ENCODE peak calls at places on chromosomes 16 and 17, in eight cellular contexts. U is aorta; V is ovary; L is upper lobe of left lung; P is CD4-positive, alpha-beta memory T cell; M is astrocyte; A is MM.1S; N is upper lobe of right lung. X is an unnamed sample.

GRCh38 chr17:64499805-64500486 is 3.1 kb upstream of the POLG2 start:
- DNase-seq in P (peak; percentile 25), L (no peak), A (no peak), M (peak; percentile 47), U (no peak), V (no peak), N (no peak), X (no peak)

GRCh38 chr16:89921699-89922476 is 1.3 kb upstream of the TUBB3 start:
- DNase-seq in L (peak; percentile 75), N (peak; percentile 80), V (peak; percentile 65), U (peak; percentile 96), A (no peak), P (no peak), M (peak; percentile 91), X (peak; percentile 98)

GRCh38 chr17:38748329-38749221 is at the start of gene PCGF2:
- DNase-seq in V (peak; percentile 96), N (peak; percentile 94), U (peak; percentile 98), P (no peak), A (no peak), L (peak; percentile 91), M (peak; percentile 78), X (peak; percentile 94)

GRCh38 chr16:29770250-29770929 is 7.7 kb upstream of the ZG16 start:
- DNase-seq in V (no peak), L (no peak), P (no peak), U (no peak), N (no peak), M (no peak), A (no peak), X (no peak)

GRCh38 chr16:85058909-85059308 is 31.3 kb downstream of the KIAA0513 start:
- DNase-seq in P (no peak), N (no peak), L (no peak), A (no peak), M (no peak), U (no peak), V (no peak), X (no peak)

GRCh38 chr17:45425125-45425983 is 7.3 kb downstream of the ARHGAP27 start:
- DNase-seq in U (peak; percentile 63), N (peak; percentile 91), M (peak; percentile 35), L (peak; percentile 90), A (no peak), V (no peak), P (no peak), X (peak; percentile 92)

GRCh38 chr17:80453980-80454556 is 22.3 kb downstream of the NPTX1 start:
- DNase-seq in L (no peak), A (no peak), N (no peak), M (no peak), V (no peak), U (no peak), P (no peak), X (no peak)

GRCh38 chr16:1458336-1458976 is 14.1 kb upstream of the CCDC154 start:
- DNase-seq in L (no peak), M (no peak), N (no peak), V (no peak), U (no peak), P (no peak), A (no peak), X (peak; percentile 41)

GRCh38 chr17:70054961-70055360 is 20.1 kb upstream of the KCNJ16 start:
- DNase-seq in L (no peak), A (no peak), M (no peak), N (no peak), U (no peak), P (no peak), V (no peak), X (no peak)

GRCh38 chr17:7323731-7324437 is 5.3 kb downstream of the NEURL4 start:
- DNase-seq in V (no peak), M (no peak), L (peak; percentile 58), N (peak; percentile 77), U (peak; percentile 88), P (peak; percentile 56), A (no peak), X (no peak)

GRCh38 chr16:23587726-23588125 is 8.4 kb downstream of the NDUFAB1 start:
- DNase-seq in L (no peak), M (peak; percentile 96), V (no peak), N (no peak), P (no peak), U (no peak), A (no peak), X (no peak)

GRCh38 chr17:79024901-79025737 is 1.1 kb downstream of the C1QTNF1 start:
- DNase-seq in M (no peak), V (peak; percentile 46), A (no peak), P (no peak), N (peak; percentile 61), L (peak; percentile 37), U (peak; percentile 82), X (peak; percentile 65)

GRCh38 chr16:12120982-12121652 is 144.6 kb downstream of the SNX29 start:
- DNase-seq in L (no peak), A (no peak), M (no peak), V (no peak), N (peak; percentile 46), U (peak; percentile 56), P (no peak), X (no peak)

GRCh38 chr16:23145608-23146007 is 3.6 kb downstream of the USP31 start:
- DNase-seq in L (no peak), P (no peak), N (no peak), U (no peak), V (no peak), A (no peak), M (peak; percentile 83), X (no peak)

GRCh38 chr16:58299757-58300349 is 5.0 kb upstream of the PRSS54 start:
- DNase-seq in M (no peak), L (no peak), P (no peak), V (no peak), A (peak; percentile 59), N (no peak), U (no peak), X (no peak)

GRCh38 chr17:63533433-63534077 is 10.4 kb downstream of the KCNH6 start:
- DNase-seq in U (peak; percentile 77), M (no peak), V (no peak), A (no peak), L (no peak), P (no peak), N (no peak), X (peak; percentile 71)

GRCh38 chr17:73340093-73340596 is 28.3 kb upstream of the CDC42EP4 start:
- DNase-seq in L (peak; percentile 84), U (no peak), P (no peak), M (peak; percentile 89), V (peak; percentile 73), A (no peak), N (no peak), X (peak; percentile 84)

GRCh38 chr16:81696136-81696958 is 82.7 kb upstream of the PLCG2 start:
- DNase-seq in N (no peak), M (no peak), V (no peak), L (no peak), P (no peak), U (no peak), A (no peak), X (peak; percentile 65)
- H3K4me1 ChIP-seq in N (peaks cover 20% of the 10 kb centered on the region), M (peaks cover 48% of the 10 kb centered on the region), V (peaks cover 12% of the 10 kb centered on the region), L (peaks cover 25% of the 10 kb centered on the region), P (no peaks in the 10 kb centered on the region), U (no peaks in the 10 kb centered on the region), A (no peaks in the 10 kb centered on the region), X (no peaks in the 10 kb centered on the region)

GRCh38 chr16:28039493-28039892 is 24.0 kb downstream of the GSG1L start:
- DNase-seq in M (no peak), U (no peak), A (no peak), V (no peak), P (no peak), L (no peak), N (no peak), X (no peak)

GRCh38 chr16:28041615-28042014 is 21.9 kb downstream of the GSG1L start:
- DNase-seq in M (peak; percentile 4), U (no peak), V (no peak), P (no peak), N (no peak), A (no peak), L (no peak), X (no peak)

GRCh38 chr16:28035866-28036393 is 27.6 kb downstream of the GSG1L start:
- DNase-seq in N (no peak), P (no peak), L (no peak), V (no peak), U (no peak), M (no peak), A (no peak), X (no peak)

GRCh38 chr16:28040039-28040438 is 23.5 kb downstream of the GSG1L start:
- DNase-seq in P (no peak), V (no peak), M (no peak), U (no peak), L (no peak), A (no peak), N (no peak), X (no peak)

DNA sequence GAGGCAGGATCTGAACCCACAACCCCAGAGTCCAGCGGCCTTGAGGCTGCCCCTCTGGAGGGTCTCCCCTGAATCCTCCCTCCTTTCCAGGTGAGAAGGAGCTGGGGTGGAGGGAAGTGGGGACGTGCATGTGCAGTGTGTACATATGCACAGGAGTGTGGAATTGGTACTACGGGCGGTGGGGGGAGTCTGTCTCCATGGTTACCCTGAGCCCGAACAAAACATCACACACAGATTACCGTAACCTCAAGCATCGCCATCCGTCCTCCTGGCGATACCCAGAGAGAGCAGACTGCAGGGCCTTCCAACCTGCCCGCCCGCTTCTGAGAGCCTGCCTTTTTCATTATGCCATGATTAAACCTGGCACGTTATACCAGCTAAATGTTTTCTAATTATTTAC is 25.1 kb downstream of the GSG1L start:
- DNase-seq in M (no peak), V (no peak), P (no peak), L (no peak), N (no peak), U (no peak), A (no peak), X (no peak)
- H3K27me3 ChIP-seq in M (peaks cover 2% of the 10 kb centered on the region), V (no peaks in the 10 kb centered on the region), P (peaks cover 3% of the 10 kb centered on the region), L (no peaks in the 10 kb centered on the region), N (no peaks in the 10 kb centered on the region), U (no peaks in the 10 kb centered on the region), A (peaks cover 3% of the 10 kb centered on the region), X (peaks cover 2% of the 10 kb centered on the region)

GRCh38 chr17:50274142-50274944 is at the start of gene TMEM92:
- DNase-seq in L (peak; percentile 89), P (no peak), N (peak; percentile 92), A (no peak), V (peak; percentile 55), M (no peak), U (no peak), X (peak; percentile 84)
- H3K4me3 ChIP-seq in L (peak within 1 kb of the TSS; percentile 49), P (no peak within 1 kb of the TSS), N (peak within 1 kb of the TSS; percentile 57), A (peak within 1 kb of the TSS; percentile 65), V (peak within 1 kb of the TSS; percentile 59), M (peak within 1 kb of the TSS; percentile 57), U (no peak within 1 kb of the TSS), X (peak within 1 kb of the TSS; percentile 34)

GRCh38 chr17:27535975-27536374 is 79.7 kb downstream of the KSR1 start:
- DNase-seq in A (no peak), P (no peak), M (peak; percentile 39), N (peak; percentile 49), V (no peak), L (no peak), U (no peak), X (no peak)

GRCh38 chr17:27536781-27537180 is 80.5 kb downstream of the KSR1 start:
- DNase-seq in P (no peak), N (peak; percentile 22), M (no peak), U (no peak), L (no peak), V (no peak), A (no peak), X (no peak)

GRCh38 chr17:27533874-27534815 is 77.9 kb downstream of the KSR1 start:
- DNase-seq in V (no peak), L (no peak), P (no peak), U (no peak), A (no peak), N (peak; percentile 55), M (peak; percentile 97), X (no peak)

GRCh38 chr17:27533068-27533397 is 76.8 kb downstream of the KSR1 start:
- DNase-seq in M (no peak), U (no peak), N (no peak), A (no peak), P (no peak), V (no peak), L (peak; percentile 51), X (no peak)

GRCh38 chr17:27535178-27535928 is 79.1 kb downstream of the KSR1 start:
- DNase-seq in M (no peak), V (no peak), A (no peak), U (no peak), P (no peak), N (peak; percentile 18), L (no peak), X (no peak)
- H3K4me1 ChIP-seq in M (peaks cover 48% of the 10 kb centered on the region), V (peaks cover 20% of the 10 kb centered on the region), A (no peaks in the 10 kb centered on the region), U (no peaks in the 10 kb centered on the region), P (no peaks in the 10 kb centered on the region), N (peaks cover 74% of the 10 kb centered on the region), L (peaks cover 78% of the 10 kb centered on the region), X (peaks cover 10% of the 10 kb centered on the region)

X was measured in RWPE2.